ENCODE peak calls at places on chromosomes 5 and 9, in seven cellular contexts. One of them, this sample, is unnamed. For H3K36me3 and H3K27me3, the result is how much of the 10 kb centered on the place peaks cover.

GRCh38 chr9:89374176-89374575 is 55.9 kb downstream of the SECISBP2 start:
- DNase-seq in ovary: no peak
- DNase-seq in HCT116: no peak
- DNase-seq in WERI-Rb-1: no peak
- DNase-seq in endothelial cell of umbilical vein: no peak
- DNase-seq in neural progenitor cell: no peak
- DNase-seq in cardiac muscle cell: no peak
- DNase-seq in this sample: no peak

GRCh38 chr5:140631831-140632365 is 1.1 kb downstream of the CD14 start:
- DNase-seq in endothelial cell of umbilical vein: no peak
- DNase-seq in neural progenitor cell: no peak
- DNase-seq in HCT116: no peak
- DNase-seq in WERI-Rb-1: peak
- DNase-seq in cardiac muscle cell: no peak
- DNase-seq in ovary: no peak
- DNase-seq in this sample: no peak

GRCh38 chr5:142295084-142295758 is 29.6 kb downstream of the SPRY4 start:
- DNase-seq in HCT116: no peak
- DNase-seq in neural progenitor cell: no peak
- DNase-seq in endothelial cell of umbilical vein: peak
- DNase-seq in WERI-Rb-1: no peak
- DNase-seq in ovary: no peak
- DNase-seq in cardiac muscle cell: no peak
- DNase-seq in this sample: no peak

GRCh38 chr9:2991292-2991691 is 147.4 kb upstream of the PUM3 start:
- DNase-seq in ovary: no peak
- DNase-seq in endothelial cell of umbilical vein: no peak
- DNase-seq in WERI-Rb-1: no peak
- DNase-seq in cardiac muscle cell: no peak
- DNase-seq in HCT116: no peak
- DNase-seq in neural progenitor cell: no peak
- DNase-seq in this sample: no peak

GRCh38 chr5:68336200-68336599 is 120.6 kb downstream of the PIK3R1 start:
- DNase-seq in WERI-Rb-1: no peak
- DNase-seq in neural progenitor cell: no peak
- DNase-seq in ovary: no peak
- DNase-seq in cardiac muscle cell: no peak
- DNase-seq in HCT116: no peak
- DNase-seq in endothelial cell of umbilical vein: no peak
- DNase-seq in this sample: no peak

GRCh38 chr5:122263352-122264030 is 48.5 kb upstream of the SNCAIP start:
- DNase-seq in cardiac muscle cell: no peak
- DNase-seq in neural progenitor cell: no peak
- DNase-seq in endothelial cell of umbilical vein: peak
- DNase-seq in WERI-Rb-1: no peak
- DNase-seq in ovary: no peak
- DNase-seq in HCT116: no peak
- DNase-seq in this sample: no peak

GRCh38 chr9:109518621-109519335 is 20.7 kb upstream of the PTPN3 start:
- DNase-seq in HCT116: no peak
- DNase-seq in neural progenitor cell: no peak
- DNase-seq in WERI-Rb-1: no peak
- DNase-seq in endothelial cell of umbilical vein: no peak
- DNase-seq in ovary: no peak
- DNase-seq in cardiac muscle cell: no peak
- DNase-seq in this sample: no peak

GRCh38 chr9:5110867-5111681 is 74.4 kb downstream of the INSL6 start:
- DNase-seq in neural progenitor cell: no peak
- DNase-seq in HCT116: no peak
- DNase-seq in cardiac muscle cell: no peak
- DNase-seq in ovary: peak
- DNase-seq in WERI-Rb-1: no peak
- DNase-seq in endothelial cell of umbilical vein: no peak
- DNase-seq in this sample: no peak

GRCh38 chr9:109602987-109603386 is 104.9 kb upstream of the PTPN3 start:
- DNase-seq in neural progenitor cell: no peak
- DNase-seq in WERI-Rb-1: no peak
- DNase-seq in endothelial cell of umbilical vein: no peak
- DNase-seq in ovary: no peak
- DNase-seq in HCT116: no peak
- DNase-seq in cardiac muscle cell: no peak
- DNase-seq in this sample: no peak

GRCh38 chr5:22850981-22851380 is 2.2 kb downstream of the CDH12 start:
- DNase-seq in neural progenitor cell: no peak
- DNase-seq in WERI-Rb-1: no peak
- DNase-seq in HCT116: no peak
- DNase-seq in ovary: no peak
- DNase-seq in endothelial cell of umbilical vein: no peak
- DNase-seq in cardiac muscle cell: no peak
- DNase-seq in this sample: no peak

GRCh38 chr5:84370176-84370575 is 14.5 kb downstream of the EDIL3 start:
- DNase-seq in HCT116: no peak
- DNase-seq in endothelial cell of umbilical vein: no peak
- DNase-seq in cardiac muscle cell: no peak
- DNase-seq in WERI-Rb-1: no peak
- DNase-seq in ovary: no peak
- DNase-seq in neural progenitor cell: no peak
- DNase-seq in this sample: no peak

GRCh38 chr5:126449751-126450271 is 26.6 kb downstream of the GRAMD2B start:
- DNase-seq in endothelial cell of umbilical vein: peak
- DNase-seq in neural progenitor cell: no peak
- DNase-seq in WERI-Rb-1: no peak
- DNase-seq in cardiac muscle cell: peak
- DNase-seq in HCT116: no peak
- DNase-seq in ovary: no peak
- DNase-seq in this sample: no peak

GRCh38 chr5:87393331-87393730 is 19.4 kb downstream of the CCNH start:
- DNase-seq in WERI-Rb-1: no peak
- DNase-seq in HCT116: no peak
- DNase-seq in cardiac muscle cell: no peak
- DNase-seq in endothelial cell of umbilical vein: peak
- DNase-seq in neural progenitor cell: no peak
- DNase-seq in ovary: no peak
- DNase-seq in this sample: no peak

GRCh38 chr5:87394407-87394806 is 18.3 kb downstream of the CCNH start:
- DNase-seq in WERI-Rb-1: no peak
- DNase-seq in HCT116: no peak
- DNase-seq in neural progenitor cell: no peak
- DNase-seq in ovary: no peak
- DNase-seq in cardiac muscle cell: no peak
- DNase-seq in endothelial cell of umbilical vein: peak
- DNase-seq in this sample: no peak

GRCh38 chr5:87390075-87390474 is 22.7 kb downstream of the CCNH start:
- DNase-seq in cardiac muscle cell: no peak
- DNase-seq in ovary: no peak
- DNase-seq in WERI-Rb-1: no peak
- DNase-seq in HCT116: no peak
- DNase-seq in endothelial cell of umbilical vein: no peak
- DNase-seq in neural progenitor cell: no peak
- DNase-seq in this sample: no peak

GRCh38 chr5:87390576-87391199 is 22.0 kb downstream of the CCNH start:
- DNase-seq in ovary: no peak
- DNase-seq in HCT116: no peak
- DNase-seq in endothelial cell of umbilical vein: no peak
- DNase-seq in WERI-Rb-1: no peak
- DNase-seq in neural progenitor cell: no peak
- DNase-seq in cardiac muscle cell: no peak
- DNase-seq in this sample: no peak

DNA sequence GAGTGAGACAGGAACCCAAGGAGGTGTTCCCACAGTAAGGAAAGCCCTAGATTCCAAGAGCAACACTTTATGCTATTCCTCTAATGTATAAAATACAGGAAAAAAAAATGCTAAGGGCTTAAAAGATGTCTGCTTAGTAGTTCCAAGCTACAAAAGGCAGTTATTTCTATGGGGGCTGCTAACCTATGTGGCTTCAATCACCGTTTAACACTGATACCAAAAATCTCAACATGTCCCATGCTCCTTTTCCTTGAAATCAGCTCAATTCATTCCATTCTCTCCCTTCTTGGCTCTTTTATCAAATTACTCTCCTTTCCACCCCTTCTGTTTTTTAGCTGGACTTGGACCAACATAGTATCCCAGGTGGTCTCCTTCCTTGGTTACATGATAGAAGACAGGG is 20.6 kb downstream of the CCNH start:
- DNase-seq in cardiac muscle cell: no peak
- DNase-seq in HCT116: no peak
- DNase-seq in ovary: no peak
- DNase-seq in WERI-Rb-1: no peak
- DNase-seq in neural progenitor cell: no peak
- DNase-seq in endothelial cell of umbilical vein: no peak
- DNase-seq in this sample: no peak
- H3K36me3 ChIP-seq in cardiac muscle cell: half or more
- H3K36me3 ChIP-seq in HCT116: half or more
- H3K36me3 ChIP-seq in ovary: under half
- H3K36me3 ChIP-seq in WERI-Rb-1: half or more
- H3K36me3 ChIP-seq in neural progenitor cell: half or more
- H3K36me3 ChIP-seq in endothelial cell of umbilical vein: under half
- H3K36me3 ChIP-seq in this sample: half or more

DNA sequence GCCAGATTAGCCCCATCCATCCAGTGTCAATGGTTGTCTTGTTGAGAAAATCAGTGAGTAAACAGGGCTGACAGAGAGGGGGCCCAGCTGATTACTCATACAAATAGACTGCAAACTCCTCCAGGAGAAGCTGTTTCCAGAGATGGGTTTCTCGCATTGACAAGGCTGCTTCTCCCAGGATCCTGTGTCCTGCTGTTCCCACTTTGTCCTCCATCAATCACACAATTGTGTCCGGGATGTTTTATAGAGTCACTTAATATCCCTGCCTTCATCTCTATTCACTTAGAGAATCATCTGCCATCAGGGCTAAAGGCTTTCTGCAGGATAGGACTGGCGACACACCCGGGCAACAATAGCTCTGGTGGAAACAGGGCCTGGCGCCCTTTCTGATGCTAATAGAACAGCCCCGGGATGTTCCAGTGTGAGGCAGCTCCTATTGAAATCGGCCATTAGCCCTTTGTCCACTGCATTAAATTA is 71.7 kb upstream of the TBCA start:
- DNase-seq in HCT116: no peak
- DNase-seq in endothelial cell of umbilical vein: no peak
- DNase-seq in ovary: no peak
- DNase-seq in neural progenitor cell: peak
- DNase-seq in cardiac muscle cell: no peak
- DNase-seq in WERI-Rb-1: no peak
- DNase-seq in this sample: no peak
- H3K27me3 ChIP-seq in HCT116: under half
- H3K27me3 ChIP-seq in endothelial cell of umbilical vein: half or more
- H3K27me3 ChIP-seq in ovary: under half
- H3K27me3 ChIP-seq in neural progenitor cell: half or more
- H3K27me3 ChIP-seq in cardiac muscle cell: half or more
- H3K27me3 ChIP-seq in WERI-Rb-1: under half
- H3K27me3 ChIP-seq in this sample: under half

GRCh38 chr5:172110260-172110815 is 77.7 kb downstream of the STK10 start:
- DNase-seq in HCT116: no peak
- DNase-seq in ovary: no peak
- DNase-seq in cardiac muscle cell: no peak
- DNase-seq in WERI-Rb-1: no peak
- DNase-seq in endothelial cell of umbilical vein: no peak
- DNase-seq in neural progenitor cell: no peak
- DNase-seq in this sample: no peak
- H3K27ac ChIP-seq in HCT116: no peak
- H3K27ac ChIP-seq in ovary: no peak
- H3K27ac ChIP-seq in cardiac muscle cell: peak
- H3K27ac ChIP-seq in WERI-Rb-1: no peak
- H3K27ac ChIP-seq in endothelial cell of umbilical vein: no peak
- H3K27ac ChIP-seq in neural progenitor cell: no peak
- H3K27ac ChIP-seq in this sample: no peak

GRCh38 chr5:29902859-29903258 is 1290.6 kb upstream of the CDH6 start:
- DNase-seq in neural progenitor cell: no peak
- DNase-seq in endothelial cell of umbilical vein: no peak
- DNase-seq in HCT116: no peak
- DNase-seq in cardiac muscle cell: no peak
- DNase-seq in WERI-Rb-1: no peak
- DNase-seq in ovary: no peak
- DNase-seq in this sample: no peak

GRCh38 chr5:29905626-29906353 is 1287.7 kb upstream of the CDH6 start:
- DNase-seq in endothelial cell of umbilical vein: no peak
- DNase-seq in HCT116: no peak
- DNase-seq in neural progenitor cell: no peak
- DNase-seq in cardiac muscle cell: no peak
- DNase-seq in ovary: no peak
- DNase-seq in WERI-Rb-1: no peak
- DNase-seq in this sample: no peak
- H3K36me3 ChIP-seq in endothelial cell of umbilical vein: under half
- H3K36me3 ChIP-seq in HCT116: under half
- H3K36me3 ChIP-seq in neural progenitor cell: under half
- H3K36me3 ChIP-seq in cardiac muscle cell: under half
- H3K36me3 ChIP-seq in ovary: under half
- H3K36me3 ChIP-seq in WERI-Rb-1: under half
- H3K36me3 ChIP-seq in this sample: under half

DNA sequence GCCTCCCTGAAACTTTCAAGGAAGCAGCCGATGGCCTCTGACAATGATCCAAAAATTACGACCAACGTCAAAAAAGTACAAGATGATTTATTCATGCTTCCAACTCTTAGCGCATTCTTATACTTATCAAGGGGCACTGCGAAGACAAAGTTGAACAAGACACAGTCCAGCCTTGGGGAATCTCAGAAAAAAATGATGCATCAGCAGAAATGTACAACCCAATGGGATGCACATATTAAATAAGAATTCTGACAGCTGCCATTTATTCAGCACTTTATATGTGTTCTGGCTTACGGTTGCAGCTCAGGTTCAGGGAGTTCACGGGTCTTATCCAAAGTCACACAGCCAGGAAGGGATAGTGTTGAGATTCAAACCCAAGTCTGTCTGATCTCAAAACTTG is 96.0 kb upstream of the CPLX2 start:
- DNase-seq in endothelial cell of umbilical vein: no peak
- DNase-seq in HCT116: no peak
- DNase-seq in ovary: no peak
- DNase-seq in cardiac muscle cell: no peak
- DNase-seq in WERI-Rb-1: no peak
- DNase-seq in neural progenitor cell: no peak
- DNase-seq in this sample: no peak
- H3K27me3 ChIP-seq in endothelial cell of umbilical vein: under half
- H3K27me3 ChIP-seq in HCT116: under half
- H3K27me3 ChIP-seq in ovary: under half
- H3K27me3 ChIP-seq in cardiac muscle cell: under half
- H3K27me3 ChIP-seq in WERI-Rb-1: under half
- H3K27me3 ChIP-seq in neural progenitor cell: under half
- H3K27me3 ChIP-seq in this sample: under half

DNA sequence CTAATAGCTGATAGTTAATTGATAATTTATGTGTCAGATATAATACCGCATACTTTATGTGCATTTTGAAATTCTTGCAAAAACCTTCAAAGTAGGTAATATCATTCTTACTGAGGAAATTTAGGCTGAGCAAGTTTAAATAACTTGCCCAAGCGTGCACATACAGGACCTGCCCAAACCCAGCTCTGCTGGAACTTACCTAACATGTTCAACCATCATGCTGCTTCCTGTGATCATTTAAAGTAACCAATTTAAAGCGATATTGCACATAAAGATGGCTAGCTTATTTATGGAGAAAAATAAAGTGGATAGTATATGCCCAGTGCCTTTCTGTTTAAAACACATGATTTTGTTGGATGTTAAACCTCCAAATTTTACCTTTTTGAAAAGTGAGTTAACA is 4.3 kb downstream of the FAM174A start:
- DNase-seq in ovary: no peak
- DNase-seq in neural progenitor cell: no peak
- DNase-seq in HCT116: no peak
- DNase-seq in endothelial cell of umbilical vein: no peak
- DNase-seq in cardiac muscle cell: no peak
- DNase-seq in WERI-Rb-1: no peak
- DNase-seq in this sample: no peak
- H3K27ac ChIP-seq in ovary: no peak
- H3K27ac ChIP-seq in neural progenitor cell: no peak
- H3K27ac ChIP-seq in HCT116: no peak
- H3K27ac ChIP-seq in endothelial cell of umbilical vein: no peak
- H3K27ac ChIP-seq in cardiac muscle cell: no peak
- H3K27ac ChIP-seq in WERI-Rb-1: no peak
- H3K27ac ChIP-seq in this sample: no peak

This sample was measured in tibial artery.